ENCODE peak calls at places on chromosomes 13 and 19, in four cellular contexts. X is GM12891, I is K562, N is HL-60. E is an unnamed sample.
A peak's percentile ranks its signal among the peaks of the same experiment; 100 is the strongest.

GRCh38 chr13:32423592-32423991 is 4.3 kb downstream of the N4BP2L1 start:
- DNase-seq in X (no peak), I (no peak), N (peak; percentile 39), E (no peak)

GRCh38 chr13:79385694-79386093 is 20.4 kb downstream of the RBM26 start:
- DNase-seq in X (no peak), I (peak; percentile 9), N (no peak), E (peak; percentile 85)

GRCh38 chr19:40143612-40144011 is 47.6 kb upstream of the MAP3K10 start:
- DNase-seq in X (no peak), I (no peak), N (peak; percentile 54), E (no peak)

GRCh38 chr19:4371209-4371897 is 28.0 kb downstream of the MPND start:
- DNase-seq in X (no peak), I (no peak), N (no peak), E (no peak)

GRCh38 chr13:97372929-97373328 is 61.0 kb upstream of the RAP2A start:
- DNase-seq in X (no peak), I (no peak), N (no peak), E (no peak)

GRCh38 chr13:74771964-74772363 is 637.8 kb upstream of the KLF12 start:
- DNase-seq in X (no peak), I (no peak), N (no peak), E (no peak)

GRCh38 chr19:21569497-21569870 is 64.1 kb downstream of the ZNF429 start:
- DNase-seq in X (no peak), I (no peak), N (no peak), E (no peak)

GRCh38 chr13:102680133-102680717 is 14.6 kb downstream of the METTL21C start:
- DNase-seq in X (no peak), I (no peak), N (no peak), E (no peak)

GRCh38 chr19:6100284-6100915 is 9.9 kb downstream of the RFX2 start:
- DNase-seq in X (peak; percentile 47), I (peak; percentile 56), N (peak; percentile 77), E (no peak)

GRCh38 chr19:42328854-42329253 is 3.4 kb downstream of the MEGF8 start:
- DNase-seq in X (no peak), I (no peak), N (no peak), E (no peak)

GRCh38 chr13:97892717-97893116 is 60.8 kb upstream of the IPO5 start:
- DNase-seq in X (no peak), I (no peak), N (no peak), E (no peak)

GRCh38 chr19:41886761-41887710 is 4.1 kb downstream of the ARHGEF1 start:
- DNase-seq in X (no peak), I (no peak), N (no peak), E (no peak)

GRCh38 chr13:40666905-40667621 is 622 bp upstream of the FOXO1 start:
- DNase-seq in X (no peak), I (peak; percentile 64), N (no peak), E (no peak)

GRCh38 chr19:8988204-8988603 is 22.0 kb downstream of the MUC16 start:
- DNase-seq in X (no peak), I (peak; percentile 57), N (no peak), E (no peak)
- TF ChIP-seq SPI1 in X (no peak), I (no peak), N (no peak), E (no peak)

GRCh38 chr19:55223291-55224037 is 5.1 kb downstream of the TMEM86B start:
- DNase-seq in X (no peak), I (no peak), N (no peak), E (no peak)
- TF ChIP-seq SPI1 in X (no peak), I (no peak), N (no peak), E (no peak)

GRCh38 chr13:112252744-112253590 is 123.2 kb upstream of the SPACA7 start:
- DNase-seq in X (no peak), I (no peak), N (no peak), E (no peak)

GRCh38 chr13:112248909-112249592 is 127.1 kb upstream of the SPACA7 start:
- DNase-seq in X (no peak), I (no peak), N (no peak), E (no peak)

GRCh38 chr13:112251930-112252585 is 124.1 kb upstream of the SPACA7 start:
- DNase-seq in X (no peak), I (no peak), N (no peak), E (no peak)

GRCh38 chr13:112249644-112250610 is 126.2 kb upstream of the SPACA7 start:
- DNase-seq in X (no peak), I (no peak), N (no peak), E (no peak)

DNA sequence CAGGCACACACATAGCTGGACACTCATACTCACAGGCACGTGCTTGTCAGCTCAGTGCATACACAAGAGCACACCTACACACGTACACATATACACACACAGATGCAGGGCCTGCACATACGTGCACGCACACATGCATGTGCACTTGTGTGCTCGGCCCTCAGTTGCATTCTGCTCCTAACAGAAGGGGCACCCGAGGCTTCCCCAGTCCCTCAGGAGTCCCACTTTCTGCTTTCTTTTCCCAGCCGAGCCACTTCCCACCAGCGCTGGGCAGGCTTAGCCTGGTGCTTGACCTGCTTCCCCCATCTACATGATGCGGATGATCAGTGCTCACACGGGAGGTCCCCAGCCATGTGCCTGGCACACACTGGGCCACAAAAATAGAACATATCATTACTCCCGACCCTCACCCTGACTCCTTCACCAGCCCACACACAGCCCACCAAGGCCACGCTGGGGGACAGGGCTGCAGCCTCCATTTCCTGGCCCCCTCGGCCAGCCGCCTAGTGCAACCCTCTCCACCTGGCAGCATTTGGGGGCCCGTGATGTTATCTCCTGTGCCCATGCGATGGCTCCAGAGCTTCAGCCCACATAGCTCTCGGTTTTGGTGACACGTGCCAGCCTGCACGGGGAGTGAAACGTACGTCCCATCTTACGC is 125.2 kb upstream of the SPACA7 start:
- DNase-seq in X (no peak), I (no peak), N (no peak), E (no peak)
- TF ChIP-seq SPI1 in X (no peak), I (no peak), N (no peak), E (no peak)

GRCh38 chr13:91369432-91369831 is 21.9 kb downstream of the MIR17HG start:
- DNase-seq in X (no peak), I (no peak), N (no peak), E (no peak)

GRCh38 chr13:91372813-91373420 is 25.4 kb downstream of the MIR17HG start:
- DNase-seq in X (no peak), I (no peak), N (no peak), E (no peak)

DNA sequence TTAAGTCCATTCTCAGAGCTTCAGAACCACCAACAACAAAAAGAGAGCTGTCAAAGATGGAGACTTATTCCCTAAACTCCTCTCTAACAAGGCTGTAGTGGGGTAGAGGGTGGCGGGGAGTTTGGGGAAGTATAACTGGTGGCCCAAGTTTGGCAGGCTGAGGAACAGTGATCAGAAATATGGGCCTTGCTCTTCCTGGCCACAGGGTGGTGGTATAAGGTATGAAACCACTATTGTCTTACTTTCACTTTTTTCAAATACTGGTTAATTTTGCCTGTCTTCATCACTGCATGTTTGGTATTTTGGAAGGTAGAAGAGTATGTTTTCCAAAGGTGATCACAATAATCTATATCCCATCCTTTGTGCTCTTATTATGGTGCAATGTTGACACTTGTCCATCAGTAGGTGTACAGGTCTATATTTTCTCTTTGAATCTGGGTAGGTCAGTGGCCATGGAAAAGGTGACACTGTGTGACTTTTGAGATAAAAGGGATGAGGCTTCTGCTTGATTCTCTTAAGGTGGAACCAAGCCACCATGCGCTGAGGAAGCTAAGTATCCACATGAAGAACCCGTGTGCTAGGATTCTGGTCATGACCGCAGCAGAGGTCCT is 23.2 kb upstream of the GPC5 start:
- DNase-seq in X (no peak), I (peak; percentile 78), N (no peak), E (no peak)
- TF ChIP-seq SPI1 in X (no peak), I (no peak), N (no peak), E (no peak)

E was measured in GM12878.